ENCODE peak calls at places on chromosomes 13 and 19, in four cellular contexts. L, Q, G and F are unnamed samples.
A peak's percentile ranks its signal among the peaks of the same experiment; 100 is the strongest.

GRCh38 chr19:38713227-38713649 is 31.0 kb downstream of the CAPN12 start:
- DNase-seq in Q (peak; percentile 52), G (no peak), L (peak; percentile 88), F (no peak)

GRCh38 chr13:50357136-50357535 is 341.9 kb downstream of the KCNRG start:
- DNase-seq in Q (no peak), L (no peak), G (no peak), F (no peak)

GRCh38 chr13:65378943-65379519 is 1851.1 kb downstream of the PCDH9 start:
- DNase-seq in L (no peak), Q (no peak), G (peak; percentile 18), F (no peak)

GRCh38 chr19:27966390-27966816 is 1246.5 kb downstream of the UQCRFS1 start:
- DNase-seq in L (no peak), G (peak; percentile 31), Q (no peak), F (no peak)

GRCh38 chr13:34156841-34157365 is 339.0 kb downstream of the RFC3 start:
- DNase-seq in Q (peak; percentile 81), G (peak; percentile 95), L (peak; percentile 71), F (peak; percentile 92)

GRCh38 chr19:8731428-8732169 is 10.2 kb downstream of the OR2Z1 start:
- DNase-seq in G (no peak), L (no peak), Q (no peak), F (no peak)

GRCh38 chr19:43778651-43779050 is 2.1 kb downstream of the KCNN4 start:
- DNase-seq in L (no peak), Q (peak; percentile 54), G (no peak), F (no peak)

GRCh38 chr19:55636723-55637122 is 4.1 kb upstream of the ZNF580 start:
- DNase-seq in G (no peak), L (no peak), Q (no peak), F (no peak)

GRCh38 chr19:13094285-13094595 is 8.4 kb downstream of the LYL1 start:
- DNase-seq in L (peak; percentile 46), Q (no peak), G (no peak), F (no peak)

DNA sequence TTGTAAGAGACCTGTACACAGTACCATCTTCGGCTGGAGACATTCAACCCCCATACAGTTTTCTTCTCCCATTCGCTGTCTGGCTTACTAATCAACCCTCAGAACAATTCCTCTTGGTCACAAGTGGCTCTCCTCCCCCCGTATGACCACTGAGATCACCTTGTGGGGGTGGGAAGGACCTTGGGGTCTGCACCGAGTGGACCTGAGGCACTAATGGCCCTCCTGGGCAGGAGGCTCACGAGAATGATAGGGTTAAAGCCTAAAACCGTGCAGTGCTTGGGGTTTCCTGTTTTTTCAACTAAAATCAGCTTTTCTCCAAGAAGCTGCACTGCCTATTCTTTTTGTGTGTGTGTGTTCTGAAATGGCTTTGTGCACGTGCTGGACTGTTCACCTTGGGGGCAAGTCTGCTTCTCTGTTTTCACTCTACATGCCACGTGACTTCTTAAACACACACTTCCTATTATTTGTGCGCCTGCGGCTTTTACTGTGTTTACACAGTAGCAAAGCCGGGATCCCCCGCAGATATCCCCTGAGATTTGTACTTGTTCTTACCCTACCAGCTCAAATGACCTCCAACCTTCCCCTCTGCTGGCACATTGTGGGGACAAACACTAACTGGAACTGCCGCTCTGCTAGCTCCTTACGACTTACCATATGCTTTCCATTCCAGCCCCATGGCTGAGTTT is 12.3 kb downstream of the RBM26 start:
- DNase-seq in L (no peak), G (no peak), Q (peak; percentile 33), F (no peak)
- H3K27ac ChIP-seq in L (no peak overlapping the region), G (no peak overlapping the region), Q (no peak overlapping the region), F (no peak overlapping the region)

DNA sequence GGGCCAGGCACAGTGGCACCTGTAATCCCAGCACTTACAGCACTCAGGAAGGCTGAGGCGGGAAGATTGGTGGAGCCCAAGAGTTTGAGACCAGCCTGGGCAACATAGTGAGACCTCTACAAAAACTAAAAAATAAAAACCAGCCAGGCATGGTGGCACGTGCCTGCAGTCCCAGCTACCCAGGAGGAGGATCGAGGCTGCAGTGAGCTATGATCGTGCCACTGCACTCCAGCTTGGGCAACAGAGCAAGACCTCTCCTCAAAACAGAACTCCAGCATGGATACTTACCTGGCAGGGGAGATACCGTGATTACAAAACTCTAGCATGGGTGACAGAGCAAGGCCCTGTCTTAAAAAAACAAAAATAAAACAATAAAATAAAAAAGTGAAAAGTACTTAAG is 95.3 kb downstream of the GJA3 start:
- DNase-seq in Q (no peak), L (no peak), G (no peak), F (no peak)
- H3K4me1 ChIP-seq in Q (no peaks in the 10 kb centered on the region), L (no peaks in the 10 kb centered on the region), G (no peaks in the 10 kb centered on the region), F (no peaks in the 10 kb centered on the region)

GRCh38 chr13:28819046-28819747 is 942 bp upstream of the MTUS2 start:
- DNase-seq in Q (no peak), G (peak; percentile 27), L (no peak), F (no peak)
- H3K4me3 ChIP-seq in Q (no peak overlapping the region), G (peak overlapping the region; percentile 54), L (no peak overlapping the region), F (peak overlapping the region; percentile 63)

GRCh38 chr13:37127706-37128241 is 22.3 kb upstream of the CSNK1A1L start:
- DNase-seq in G (no peak), Q (no peak), L (peak; percentile 20), F (no peak)
- H3K27ac ChIP-seq in G (no peak overlapping the region), Q (no peak overlapping the region), L (no peak overlapping the region), F (peak overlapping the region; percentile 73)

DNA sequence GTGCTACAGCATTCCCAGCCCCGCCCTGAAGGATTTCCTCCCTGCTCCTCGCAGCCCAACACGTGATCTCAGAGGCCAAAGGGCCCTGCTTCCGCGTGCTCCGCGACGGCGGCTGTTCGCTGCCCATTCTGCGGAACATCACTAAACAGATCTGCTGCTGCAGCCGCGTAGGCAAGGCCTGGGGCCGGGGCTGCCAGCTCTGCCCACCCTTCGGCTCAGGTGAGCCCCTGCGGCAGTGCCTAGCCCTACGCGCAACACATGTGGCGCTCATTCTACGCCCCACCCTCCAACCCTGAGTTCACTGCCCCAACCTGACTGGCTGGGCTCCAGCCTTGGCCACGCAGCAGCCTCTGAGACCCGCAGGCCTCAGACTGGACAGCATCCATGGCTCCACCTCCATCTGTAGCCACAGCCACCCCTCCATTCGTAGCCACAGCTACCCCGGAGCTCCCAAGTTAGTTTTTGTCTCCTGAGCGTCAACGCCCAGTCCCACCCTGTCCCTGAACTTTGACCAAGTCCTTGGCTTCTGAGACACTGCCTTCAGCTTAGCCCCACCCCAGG is 6.2 kb downstream of the LTBP4 start:
- DNase-seq in G (no peak), Q (peak; percentile 89), L (no peak), F (no peak)
- H3K4me1 ChIP-seq in G (peaks cover 54% of the 10 kb centered on the region), Q (peaks cover 48% of the 10 kb centered on the region), L (peaks cover 24% of the 10 kb centered on the region), F (peaks cover 12% of the 10 kb centered on the region)

GRCh38 chr19:6373096-6373812 is 660 bp downstream of the ALKBH7 start:
- DNase-seq in Q (peak; percentile 99), G (peak; percentile 97), L (peak; percentile 99), F (peak; percentile 98)

GRCh38 chr19:6372594-6373095 is at the start of gene ALKBH7:
- DNase-seq in L (peak; percentile 97), Q (peak; percentile 99), G (peak; percentile 99), F (peak; percentile 100)

GRCh38 chr19:6374179-6374709 is 1.5 kb downstream of the PSPN start:
- DNase-seq in Q (peak; percentile 27), L (peak; percentile 39), G (no peak), F (no peak)

GRCh38 chr19:6374711-6375410 is 872 bp downstream of the PSPN start:
- DNase-seq in Q (no peak), G (no peak), L (no peak), F (no peak)

GRCh38 chr19:6373813-6374108 is 1.2 kb downstream of the ALKBH7 start:
- DNase-seq in L (no peak), Q (no peak), G (no peak), F (no peak)
- H3K4me3 ChIP-seq in L (peak overlapping the region; percentile 96), Q (peak overlapping the region; percentile 11), G (peak overlapping the region; percentile 49), F (peak overlapping the region; percentile 88)

GRCh38 chr19:14112051-14112808 is 5.3 kb downstream of the PRKACA start:
- DNase-seq in G (no peak), L (no peak), Q (no peak), F (no peak)
- H3K27ac ChIP-seq in G (no peak overlapping the region), L (peak overlapping the region; percentile 81), Q (peak overlapping the region; percentile 28), F (peak overlapping the region; percentile 85)